ENCODE peak calls at places on chromosome 18, in ten cellular contexts. P is testis; N is fibroblast of lung; W is CD8-positive, alpha-beta T cell; Q is SK-N-SH; J is BE2C; G is heart left ventricle; T is uterus; O is tibial artery; Z is gastrocnemius medialis. E is an unnamed sample.

GRCh38 chr18:8084160-8084559 is 517.0 kb downstream of the PTPRM start:
- DNase-seq in W (no peak), P (peak), Q (peak), J (peak), T (peak), G (peak), O (no peak), N (peak), Z (peak), E (no peak)

GRCh38 chr18:10241571-10241970 is 212.9 kb upstream of the APCDD1 start:
- DNase-seq in Z (no peak), Q (no peak), P (no peak), N (peak), T (no peak), O (no peak), G (no peak), W (no peak), J (no peak), E (no peak)

GRCh38 chr18:58781627-58782194 is 83.0 kb upstream of the ZNF532 start:
- DNase-seq in G (peak), T (peak), Q (peak), P (peak), J (peak), W (peak), Z (peak), N (peak), O (peak), E (peak)

GRCh38 chr18:11872479-11873136 is 21.4 kb downstream of the CHMP1B start:
- DNase-seq in N (no peak), O (peak), G (peak), W (peak), J (no peak), T (no peak), Z (peak), Q (no peak), P (peak), E (no peak)

GRCh38 chr18:40962784-40963183 is 992.2 kb upstream of the PIK3C3 start:
- DNase-seq in O (no peak), T (no peak), Q (no peak), G (no peak), Z (no peak), P (no peak), J (no peak), W (no peak), N (peak), E (no peak)

GRCh38 chr18:51195602-51196115 is 1.8 kb downstream of the MEX3C start:
- DNase-seq in N (peak), G (no peak), O (no peak), Z (no peak), J (peak), W (peak), P (peak), Q (peak), T (no peak), E (no peak)

GRCh38 chr18:11283531-11284071 is 134.2 kb upstream of the PIEZO2 start:
- DNase-seq in J (no peak), N (no peak), G (no peak), O (no peak), Q (no peak), W (no peak), Z (no peak), T (no peak), P (no peak), E (no peak)

GRCh38 chr18:845152-845819 is 33.2 kb upstream of the YES1 start:
- DNase-seq in Q (no peak), N (peak), T (no peak), O (no peak), G (no peak), Z (no peak), J (no peak), W (no peak), P (no peak), E (no peak)

GRCh38 chr18:77098033-77098432 is 34.5 kb downstream of the MBP start:
- DNase-seq in J (no peak), W (no peak), G (no peak), P (no peak), Q (no peak), N (peak), O (no peak), Z (no peak), T (no peak), E (peak)

GRCh38 chr18:10400534-10400933 is 53.9 kb upstream of the APCDD1 start:
- DNase-seq in W (no peak), T (no peak), J (no peak), N (no peak), P (no peak), O (no peak), G (no peak), Z (no peak), Q (no peak), E (no peak)

GRCh38 chr18:79404567-79404910 is 8.8 kb downstream of the NFATC1 start:
- DNase-seq in G (peak), N (no peak), T (no peak), O (no peak), Z (peak), W (no peak), Q (no peak), P (no peak), J (no peak), E (no peak)

DNA sequence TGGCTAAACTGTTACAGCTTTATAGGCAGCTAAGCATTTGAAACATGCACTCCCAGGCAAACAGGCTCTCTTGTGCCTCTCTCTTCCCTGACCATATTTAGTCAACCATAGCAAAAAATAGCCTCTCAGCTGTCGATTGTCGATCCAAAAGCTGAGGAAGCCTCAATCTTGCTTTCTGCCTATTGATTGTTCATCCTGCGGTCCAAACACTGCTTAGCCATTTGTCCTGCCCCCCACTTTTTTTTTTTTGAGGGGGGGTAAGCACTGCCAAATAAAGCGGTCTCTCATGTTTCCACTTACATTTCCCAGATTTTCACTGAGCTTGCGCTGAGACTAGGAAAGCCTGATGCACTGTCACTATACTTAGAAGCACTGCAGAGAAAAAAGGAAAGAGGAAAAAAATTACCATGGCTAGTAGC is 90.8 kb downstream of the MIB1 start:
- DNase-seq in Q (no peak), O (peak), N (no peak), G (peak), W (no peak), J (no peak), Z (peak), T (peak), P (no peak), E (no peak)
- H3K4me3 ChIP-seq in Q (no peak), O (peak), N (peak), G (peak), W (no peak), J (no peak), Z (peak), T (peak), P (no peak), E (no peak)

GRCh38 chr18:13139885-13140450 is 78.6 kb upstream of the LDLRAD4 start:
- DNase-seq in Z (no peak), N (no peak), O (no peak), T (no peak), J (no peak), G (no peak), P (no peak), Q (no peak), W (no peak), E (no peak)
- TF ChIP-seq CTCF in Z (no peak), N (no peak), O (no peak), T (no peak), J (no peak), G (no peak), P (no peak), Q (no peak), W (no peak), E (no peak)

GRCh38 chr18:36481201-36481657 is 183.7 kb downstream of the FHOD3 start:
- DNase-seq in Q (no peak), O (no peak), N (no peak), W (no peak), J (no peak), P (no peak), G (no peak), Z (no peak), T (no peak), E (no peak)
- H3K4me3 ChIP-seq in Q (no peak), O (no peak), N (no peak), W (no peak), J (no peak), P (no peak), G (no peak), Z (no peak), T (no peak), E (no peak)

DNA sequence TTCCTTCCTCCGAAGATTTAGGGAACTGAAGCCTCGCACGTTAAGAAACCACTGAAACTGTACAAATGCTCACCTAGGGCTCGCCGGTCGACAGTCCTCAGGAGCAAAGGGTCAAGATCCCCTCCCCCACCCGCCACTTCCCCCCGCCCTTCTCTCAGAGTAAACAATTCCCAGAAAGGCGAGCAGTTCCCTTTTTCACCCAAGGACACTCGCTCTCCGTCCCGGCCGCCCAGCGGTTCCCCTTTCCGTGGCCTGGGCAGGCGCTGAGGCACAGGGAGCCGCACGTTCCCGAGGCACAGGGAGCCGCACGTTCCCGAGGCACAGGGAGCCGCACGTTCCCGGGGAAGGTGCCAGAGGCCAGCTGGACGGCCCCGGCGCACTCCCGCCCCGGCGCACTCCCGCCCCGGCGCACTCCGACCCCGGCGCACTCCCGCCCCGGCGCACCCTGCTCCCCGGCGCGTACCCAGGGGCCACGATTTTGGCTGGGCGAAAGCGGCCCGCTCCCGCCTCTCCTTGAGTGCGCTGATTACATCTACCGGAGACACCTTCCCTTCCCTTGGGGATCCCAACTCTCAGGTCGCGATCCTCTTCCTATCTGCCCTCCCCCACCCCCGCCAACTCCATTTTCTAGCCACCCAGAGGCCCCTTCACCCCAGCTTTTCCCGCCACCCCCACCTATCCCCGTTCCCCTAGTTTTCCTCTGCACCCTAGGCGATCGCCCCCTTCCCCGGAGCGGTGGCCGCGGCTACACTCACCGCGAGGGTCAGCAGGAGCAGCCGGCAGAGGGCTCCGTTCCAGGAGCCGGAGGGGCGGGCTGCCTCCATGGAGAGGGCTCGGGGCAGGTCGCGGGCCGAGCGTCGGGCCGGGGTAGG is 837 bp downstream of the DSC2 start:
- DNase-seq in Z (peak), G (peak), Q (peak), P (peak), J (no peak), W (no peak), O (peak), T (peak), N (peak), E (peak)
- TF ChIP-seq CTCF in Z (no peak), G (no peak), Q (no peak), P (no peak), J (no peak), W (no peak), O (no peak), T (no peak), N (no peak), E (no peak)

DNA sequence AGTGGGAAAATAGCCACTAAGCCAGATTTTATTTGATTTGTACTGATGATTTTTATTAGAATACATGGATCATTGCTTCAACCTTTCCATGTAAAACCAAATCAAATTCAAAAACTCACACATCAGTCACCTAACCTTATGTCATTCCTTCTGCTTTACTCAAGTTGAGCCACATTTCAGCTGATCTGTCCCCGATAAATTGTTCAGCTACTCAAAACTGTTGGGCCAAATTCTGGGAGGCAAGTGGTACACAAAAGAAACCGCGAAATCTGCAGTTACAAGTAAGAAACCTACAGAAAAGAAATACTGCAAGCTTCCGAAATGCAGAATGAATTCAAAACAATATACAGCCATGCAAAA is 109.7 kb downstream of the TCF4 start:
- DNase-seq in G (no peak), O (no peak), N (no peak), T (no peak), P (no peak), Z (no peak), W (no peak), J (no peak), Q (no peak), E (no peak)
- H3K4me3 ChIP-seq in G (peak), O (peak), N (peak), T (peak), P (peak), Z (peak), W (no peak), J (peak), Q (peak), E (peak)

DNA sequence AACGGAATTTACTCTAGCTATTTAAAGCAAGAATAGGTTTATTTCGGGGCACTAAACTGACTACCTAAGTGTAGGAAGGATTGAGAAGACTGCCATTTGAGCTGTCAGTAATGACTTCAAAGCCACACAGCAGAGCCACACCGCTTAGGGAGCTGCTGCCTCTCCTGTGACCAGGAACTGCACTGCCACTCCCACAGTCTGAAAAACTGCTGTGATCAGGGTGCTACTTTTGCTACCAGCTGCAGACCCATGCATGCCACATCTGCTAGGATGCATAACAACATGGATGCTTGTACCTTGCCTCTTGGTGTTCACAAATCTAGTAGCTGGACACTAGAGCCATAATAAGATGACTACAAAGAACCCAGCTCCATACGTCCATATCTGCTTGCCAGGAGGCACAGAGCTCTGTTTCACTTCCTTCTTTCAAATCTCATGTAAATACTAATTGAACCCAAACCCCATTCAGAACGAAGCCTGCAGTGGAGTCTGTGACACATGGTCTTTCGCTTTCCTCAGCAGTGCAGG is 2.2 kb downstream of the DSG2 start:
- DNase-seq in N (no peak), Q (no peak), O (no peak), W (no peak), Z (no peak), T (no peak), J (no peak), P (no peak), G (no peak), E (no peak)
- TF ChIP-seq CTCF in N (no peak), Q (no peak), O (no peak), W (no peak), Z (no peak), T (no peak), J (no peak), P (no peak), G (no peak), E (no peak)

GRCh38 chr18:27778441-27778840 is 398.5 kb downstream of the CDH2 start:
- DNase-seq in T (no peak), O (no peak), Z (no peak), W (no peak), J (no peak), G (no peak), Q (no peak), P (no peak), N (peak), E (no peak)
- H3K4me3 ChIP-seq in T (no peak), O (no peak), Z (no peak), W (no peak), J (no peak), G (no peak), Q (no peak), P (no peak), N (no peak), E (no peak)